ENCODE peak calls at places on chromosomes 16 and 17, in five cellular contexts. One of them, this sample, is unnamed.

GRCh38 chr17:49508891-49509587 is 13.9 kb downstream of the NGFR start:
- DNase-seq in cardiac muscle cell: no peak
- DNase-seq in body of pancreas: no peak
- DNase-seq in CD4-positive, alpha-beta T cell: no peak
- DNase-seq in gastrocnemius medialis: no peak
- DNase-seq in this sample: no peak

GRCh38 chr16:54277845-54278703 is 8.5 kb downstream of the IRX3 start:
- DNase-seq in cardiac muscle cell: no peak
- DNase-seq in body of pancreas: no peak
- DNase-seq in gastrocnemius medialis: no peak
- DNase-seq in CD4-positive, alpha-beta T cell: no peak
- DNase-seq in this sample: no peak

GRCh38 chr17:66420961-66421371 is 118.6 kb downstream of the PRKCA start:
- DNase-seq in gastrocnemius medialis: no peak
- DNase-seq in body of pancreas: no peak
- DNase-seq in cardiac muscle cell: peak; percentile 92
- DNase-seq in CD4-positive, alpha-beta T cell: no peak
- DNase-seq in this sample: no peak

GRCh38 chr16:4661661-4662060 is 31.7 kb upstream of the NUDT16L1 start:
- DNase-seq in gastrocnemius medialis: no peak
- DNase-seq in CD4-positive, alpha-beta T cell: no peak
- DNase-seq in body of pancreas: no peak
- DNase-seq in cardiac muscle cell: no peak
- DNase-seq in this sample: no peak

GRCh38 chr17:68016838-68017237 is 18.7 kb upstream of the KPNA2 start:
- DNase-seq in cardiac muscle cell: no peak
- DNase-seq in body of pancreas: no peak
- DNase-seq in gastrocnemius medialis: no peak
- DNase-seq in CD4-positive, alpha-beta T cell: no peak
- DNase-seq in this sample: no peak

GRCh38 chr17:74938194-74938950 is 2.7 kb downstream of the OTOP3 start:
- DNase-seq in gastrocnemius medialis: no peak
- DNase-seq in body of pancreas: no peak
- DNase-seq in cardiac muscle cell: no peak
- DNase-seq in CD4-positive, alpha-beta T cell: no peak
- DNase-seq in this sample: no peak

GRCh38 chr17:73901661-73902415 is 257.6 kb upstream of the SDK2 start:
- DNase-seq in cardiac muscle cell: peak; percentile 6
- DNase-seq in body of pancreas: peak; percentile 37
- DNase-seq in gastrocnemius medialis: no peak
- DNase-seq in CD4-positive, alpha-beta T cell: peak; percentile 10
- DNase-seq in this sample: peak; percentile 41

GRCh38 chr17:56172517-56172982 is 19.3 kb downstream of the ANKFN1 start:
- DNase-seq in cardiac muscle cell: no peak
- DNase-seq in body of pancreas: no peak
- DNase-seq in CD4-positive, alpha-beta T cell: no peak
- DNase-seq in gastrocnemius medialis: peak; percentile 94
- DNase-seq in this sample: no peak

GRCh38 chr17:11787074-11787473 is 188.8 kb downstream of the DNAH9 start:
- DNase-seq in CD4-positive, alpha-beta T cell: no peak
- DNase-seq in body of pancreas: no peak
- DNase-seq in cardiac muscle cell: no peak
- DNase-seq in gastrocnemius medialis: no peak
- DNase-seq in this sample: no peak

GRCh38 chr16:10067406-10067805 is 114.8 kb downstream of the GRIN2A start:
- DNase-seq in gastrocnemius medialis: no peak
- DNase-seq in cardiac muscle cell: no peak
- DNase-seq in body of pancreas: no peak
- DNase-seq in CD4-positive, alpha-beta T cell: no peak
- DNase-seq in this sample: no peak

GRCh38 chr16:77499373-77500285 is 64.8 kb upstream of the ADAMTS18 start:
- DNase-seq in CD4-positive, alpha-beta T cell: no peak
- DNase-seq in cardiac muscle cell: peak; percentile 69
- DNase-seq in body of pancreas: no peak
- DNase-seq in gastrocnemius medialis: peak; percentile 14
- DNase-seq in this sample: peak; percentile 29

GRCh38 chr17:33284022-33284421 is 9.1 kb downstream of the ASIC2 start:
- DNase-seq in body of pancreas: peak; percentile 70
- DNase-seq in cardiac muscle cell: peak; percentile 75
- DNase-seq in gastrocnemius medialis: peak; percentile 14
- DNase-seq in CD4-positive, alpha-beta T cell: no peak
- DNase-seq in this sample: no peak

GRCh38 chr17:57853695-57854094 is 3.9 kb upstream of the MRPS23 start:
- DNase-seq in CD4-positive, alpha-beta T cell: no peak
- DNase-seq in gastrocnemius medialis: peak; percentile 97
- DNase-seq in body of pancreas: peak; percentile 78
- DNase-seq in cardiac muscle cell: no peak
- DNase-seq in this sample: peak; percentile 57
- TF ChIP-seq CTCF in CD4-positive, alpha-beta T cell: no peak
- TF ChIP-seq CTCF in gastrocnemius medialis: no peak
- TF ChIP-seq CTCF in body of pancreas: no peak
- TF ChIP-seq CTCF in cardiac muscle cell: no peak
- TF ChIP-seq CTCF in this sample: no peak

GRCh38 chr16:56869513-56870270 is 4.7 kb downstream of the SLC12A3 start:
- DNase-seq in gastrocnemius medialis: no peak
- DNase-seq in CD4-positive, alpha-beta T cell: no peak
- DNase-seq in cardiac muscle cell: peak; percentile 26
- DNase-seq in body of pancreas: no peak
- DNase-seq in this sample: no peak
- TF ChIP-seq CTCF in gastrocnemius medialis: no peak
- TF ChIP-seq CTCF in CD4-positive, alpha-beta T cell: no peak
- TF ChIP-seq CTCF in cardiac muscle cell: peak; percentile 19
- TF ChIP-seq CTCF in body of pancreas: peak; percentile 18
- TF ChIP-seq CTCF in this sample: no peak

GRCh38 chr16:15523092-15523541 is 88.7 kb downstream of the BMERB1 start:
- DNase-seq in cardiac muscle cell: no peak
- DNase-seq in gastrocnemius medialis: peak; percentile 79
- DNase-seq in CD4-positive, alpha-beta T cell: no peak
- DNase-seq in body of pancreas: no peak
- DNase-seq in this sample: no peak
- TF ChIP-seq CTCF in cardiac muscle cell: no peak
- TF ChIP-seq CTCF in gastrocnemius medialis: no peak
- TF ChIP-seq CTCF in CD4-positive, alpha-beta T cell: no peak
- TF ChIP-seq CTCF in body of pancreas: no peak
- TF ChIP-seq CTCF in this sample: peak; percentile 15

GRCh38 chr16:21224800-21225199 is 8.7 kb upstream of the ANKS4B start:
- DNase-seq in cardiac muscle cell: no peak
- DNase-seq in CD4-positive, alpha-beta T cell: no peak
- DNase-seq in body of pancreas: no peak
- DNase-seq in gastrocnemius medialis: no peak
- DNase-seq in this sample: no peak
- TF ChIP-seq CTCF in cardiac muscle cell: no peak
- TF ChIP-seq CTCF in CD4-positive, alpha-beta T cell: no peak
- TF ChIP-seq CTCF in body of pancreas: no peak
- TF ChIP-seq CTCF in gastrocnemius medialis: no peak
- TF ChIP-seq CTCF in this sample: no peak

DNA sequence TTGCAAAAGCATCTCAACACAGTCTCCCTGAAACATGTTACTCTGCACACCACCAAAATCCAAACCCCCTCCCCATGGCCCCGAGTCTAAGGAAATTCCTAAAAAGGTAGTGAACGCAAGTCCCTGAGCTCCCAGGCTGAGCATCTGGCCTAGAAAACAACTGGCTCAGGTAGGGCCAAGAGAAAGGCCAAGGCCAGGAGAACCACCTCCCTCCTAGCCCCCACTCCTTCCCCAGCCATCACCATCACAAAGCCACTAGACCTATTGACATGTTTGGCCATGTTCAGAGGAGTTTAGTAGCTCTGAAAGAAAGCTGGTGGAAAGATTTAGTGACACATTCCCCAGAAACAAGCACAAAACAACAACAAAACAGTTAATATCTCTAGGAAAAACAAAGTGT is 220.0 kb upstream of the PSMD7 start:
- DNase-seq in body of pancreas: no peak
- DNase-seq in cardiac muscle cell: no peak
- DNase-seq in CD4-positive, alpha-beta T cell: no peak
- DNase-seq in gastrocnemius medialis: no peak
- DNase-seq in this sample: no peak
- TF ChIP-seq CTCF in body of pancreas: no peak
- TF ChIP-seq CTCF in cardiac muscle cell: no peak
- TF ChIP-seq CTCF in CD4-positive, alpha-beta T cell: no peak
- TF ChIP-seq CTCF in gastrocnemius medialis: no peak
- TF ChIP-seq CTCF in this sample: no peak

GRCh38 chr16:75695708-75696107 is 5.6 kb downstream of the DUXB start:
- DNase-seq in body of pancreas: no peak
- DNase-seq in cardiac muscle cell: no peak
- DNase-seq in CD4-positive, alpha-beta T cell: no peak
- DNase-seq in gastrocnemius medialis: no peak
- DNase-seq in this sample: no peak
- TF ChIP-seq CTCF in body of pancreas: no peak
- TF ChIP-seq CTCF in cardiac muscle cell: peak; percentile 7
- TF ChIP-seq CTCF in CD4-positive, alpha-beta T cell: no peak
- TF ChIP-seq CTCF in gastrocnemius medialis: no peak
- TF ChIP-seq CTCF in this sample: no peak

DNA sequence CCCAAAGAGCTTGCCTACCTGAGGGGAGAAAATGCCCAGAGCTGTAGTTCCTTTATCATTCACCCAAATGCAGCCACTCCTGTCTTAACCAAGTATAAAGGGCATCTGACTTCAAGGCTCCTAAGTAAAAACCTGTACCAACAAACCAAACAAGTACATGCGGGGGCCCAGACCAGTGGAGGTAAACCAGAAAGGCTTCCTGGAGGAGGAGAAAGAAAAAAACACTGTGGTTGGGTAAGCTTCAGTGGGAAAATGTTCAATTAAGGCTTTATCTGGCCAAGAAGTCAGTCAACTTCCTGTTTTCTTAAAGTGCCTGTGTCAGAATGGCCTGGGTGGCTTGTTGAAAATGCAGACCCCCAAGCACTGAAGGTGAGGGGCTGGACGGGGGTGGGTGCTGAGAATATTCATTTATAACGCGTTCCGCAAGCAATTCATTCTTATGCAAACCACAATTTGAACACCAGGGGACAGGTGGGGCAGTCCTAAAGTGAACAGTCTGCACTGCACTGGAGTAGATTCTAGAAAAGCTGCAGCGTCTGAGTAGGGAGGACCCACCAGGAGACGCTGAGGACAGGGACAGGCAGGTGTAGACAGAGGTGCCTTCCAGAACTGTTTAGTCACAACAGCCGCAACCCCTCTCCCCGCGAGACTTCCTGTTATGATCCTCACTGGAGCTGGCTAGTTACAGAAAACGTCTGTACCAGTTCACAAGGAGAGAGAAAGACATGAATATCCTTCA is 467.1 kb downstream of the SOX9 start:
- DNase-seq in body of pancreas: no peak
- DNase-seq in gastrocnemius medialis: no peak
- DNase-seq in cardiac muscle cell: peak; percentile 57
- DNase-seq in CD4-positive, alpha-beta T cell: no peak
- DNase-seq in this sample: no peak
- TF ChIP-seq CTCF in body of pancreas: peak; percentile 21
- TF ChIP-seq CTCF in gastrocnemius medialis: no peak
- TF ChIP-seq CTCF in cardiac muscle cell: peak; percentile 26
- TF ChIP-seq CTCF in CD4-positive, alpha-beta T cell: no peak
- TF ChIP-seq CTCF in this sample: no peak

DNA sequence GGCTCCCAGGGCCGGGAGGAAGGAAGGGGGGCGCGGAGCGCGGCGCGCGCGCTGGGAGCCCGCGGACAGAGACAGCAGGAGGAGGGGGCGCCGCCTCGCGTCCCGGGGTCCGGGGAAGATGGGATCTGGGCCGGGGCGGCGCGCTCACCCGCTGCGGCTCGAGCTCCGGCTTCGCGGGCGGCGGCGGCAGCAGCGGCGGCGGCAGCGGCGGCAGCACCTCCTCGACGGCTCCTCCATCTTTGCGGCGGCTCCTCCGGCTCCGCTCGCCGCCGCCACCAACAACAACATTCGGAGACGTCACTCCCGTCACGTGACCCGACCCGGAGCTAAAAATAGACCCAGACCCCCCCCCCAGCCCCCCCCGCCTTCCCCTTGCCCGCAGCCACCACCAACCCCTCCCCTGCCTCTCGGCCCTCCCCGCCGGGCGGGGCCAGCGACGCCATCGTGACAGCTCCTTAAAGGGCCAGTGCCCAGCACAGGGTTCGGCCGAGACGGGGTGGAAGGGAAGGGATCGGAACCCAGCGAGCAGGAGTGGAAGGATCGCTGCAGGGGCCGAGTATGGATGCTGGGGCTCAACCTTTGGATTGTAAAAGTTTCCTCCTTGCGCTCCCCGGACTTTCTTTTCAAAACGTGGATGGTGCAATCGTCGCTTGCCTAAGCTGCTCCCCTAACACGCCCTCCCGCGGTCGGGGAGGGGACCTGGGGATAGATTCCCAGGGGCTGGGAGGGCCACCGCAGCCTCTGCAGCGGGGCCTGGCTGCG is at the start of gene HDAC5:
- DNase-seq in cardiac muscle cell: peak; percentile 97
- DNase-seq in body of pancreas: peak; percentile 95
- DNase-seq in CD4-positive, alpha-beta T cell: peak; percentile 96
- DNase-seq in gastrocnemius medialis: peak; percentile 96
- DNase-seq in this sample: peak; percentile 96
- TF ChIP-seq CTCF in cardiac muscle cell: peak; percentile 60
- TF ChIP-seq CTCF in body of pancreas: peak; percentile 62
- TF ChIP-seq CTCF in CD4-positive, alpha-beta T cell: peak; percentile 66
- TF ChIP-seq CTCF in gastrocnemius medialis: peak; percentile 75
- TF ChIP-seq CTCF in this sample: peak; percentile 82

This sample was measured in heart right ventricle.